ENCODE peak calls at places on chromosomes 3 and 15, in seven cellular contexts. S is H1, W is IMR-90, T is neuronal stem cell, G is mesenchymal stem cell, Z is mesendoderm, U is trophoblast cell. D is an unnamed sample.

GRCh38 chr3:198061119-198062067 is 101.4 kb downstream of the LMLN start:
- DNase-seq in T (no peak), U (no peak), S (no peak), G (no peak), Z (no peak), W (no peak), D (no peak)

GRCh38 chr3:131217296-131217741 is 164.3 kb upstream of the NUDT16 start:
- DNase-seq in S (no peak), T (no peak), G (peak), Z (no peak), U (peak), W (no peak), D (no peak)

GRCh38 chr15:23690450-23690852 is 3.3 kb upstream of the NDN start:
- DNase-seq in S (no peak), Z (peak), T (peak), G (peak), U (no peak), W (peak), D (peak)

GRCh38 chr3:105394177-105394576 is 27.5 kb downstream of the ALCAM start:
- DNase-seq in W (no peak), S (no peak), Z (peak), U (peak), G (peak), T (no peak), D (peak)

GRCh38 chr3:5078151-5078550 is 43.9 kb upstream of the ARL8B start:
- DNase-seq in G (peak), T (no peak), S (no peak), Z (no peak), U (no peak), W (peak), D (no peak)

GRCh38 chr15:43509002-43509922 is 8.1 kb upstream of the MAP1A start:
- DNase-seq in U (no peak), T (no peak), Z (peak), S (no peak), G (peak), W (no peak), D (no peak)

GRCh38 chr3:79587150-79587549 is 180.6 kb downstream of the ROBO1 start:
- DNase-seq in U (no peak), W (no peak), Z (no peak), S (no peak), G (no peak), T (no peak), D (no peak)

GRCh38 chr3:152272771-152273242 is 4.1 kb downstream of the MBNL1 start:
- DNase-seq in W (peak), G (peak), T (no peak), Z (no peak), U (peak), S (no peak), D (no peak)

GRCh38 chr3:61983479-61983878 is 389.9 kb downstream of the FEZF2 start:
- DNase-seq in S (no peak), W (peak), Z (no peak), U (peak), G (no peak), T (no peak), D (no peak)

GRCh38 chr3:61975936-61976335 is 397.4 kb downstream of the FEZF2 start:
- DNase-seq in G (no peak), U (no peak), Z (no peak), T (no peak), W (no peak), S (no peak), D (no peak)

GRCh38 chr3:61978460-61979419 is 394.6 kb downstream of the FEZF2 start:
- DNase-seq in T (no peak), G (no peak), S (no peak), U (no peak), W (no peak), Z (no peak), D (no peak)

GRCh38 chr3:61981005-61981404 is 392.3 kb downstream of the FEZF2 start:
- DNase-seq in G (no peak), T (no peak), S (no peak), W (no peak), U (no peak), Z (no peak), D (no peak)

GRCh38 chr3:61979645-61980430 is 393.5 kb downstream of the FEZF2 start:
- DNase-seq in W (no peak), U (no peak), Z (no peak), T (no peak), S (no peak), G (no peak), D (no peak)
- H3K27ac ChIP-seq in W (no peak), U (no peak), Z (no peak), T (no peak), S (no peak), G (peak), D (no peak)

GRCh38 chr15:95655089-95655488 is 675.4 kb upstream of the NR2F2 start:
- DNase-seq in Z (no peak), S (no peak), G (no peak), T (no peak), W (peak), U (no peak), D (no peak)

GRCh38 chr15:95647878-95648277 is 682.6 kb upstream of the NR2F2 start:
- DNase-seq in T (no peak), G (no peak), S (no peak), Z (no peak), W (no peak), U (no peak), D (no peak)

DNA sequence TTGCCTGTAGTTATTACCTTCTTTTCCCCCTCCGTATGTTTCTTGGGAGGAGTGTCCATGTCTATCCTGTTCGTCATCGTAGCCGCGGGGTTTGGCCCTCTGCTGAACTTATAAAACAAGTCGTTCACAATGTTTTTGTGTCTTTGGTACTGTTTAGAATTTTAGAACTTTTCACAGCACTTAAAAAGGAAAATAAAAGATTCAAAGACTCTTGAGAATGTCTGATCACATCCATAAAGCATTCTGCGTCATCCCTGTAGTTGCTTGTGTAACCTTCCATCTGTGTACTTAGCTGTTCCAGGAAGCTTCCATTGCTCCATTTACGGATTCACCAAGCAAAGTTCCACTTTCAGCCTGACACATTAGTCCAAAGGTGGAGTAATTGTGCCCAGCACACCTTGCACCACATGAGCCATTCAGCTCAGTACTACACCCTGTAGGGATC is 677.1 kb upstream of the NR2F2 start:
- DNase-seq in G (no peak), T (no peak), Z (no peak), W (no peak), U (peak), S (no peak), D (no peak)
- H2BK5ac ChIP-seq in G (no peak), T (no peak), Z (no peak), W (no peak), U (no peak), S (no peak), D (no peak)

DNA sequence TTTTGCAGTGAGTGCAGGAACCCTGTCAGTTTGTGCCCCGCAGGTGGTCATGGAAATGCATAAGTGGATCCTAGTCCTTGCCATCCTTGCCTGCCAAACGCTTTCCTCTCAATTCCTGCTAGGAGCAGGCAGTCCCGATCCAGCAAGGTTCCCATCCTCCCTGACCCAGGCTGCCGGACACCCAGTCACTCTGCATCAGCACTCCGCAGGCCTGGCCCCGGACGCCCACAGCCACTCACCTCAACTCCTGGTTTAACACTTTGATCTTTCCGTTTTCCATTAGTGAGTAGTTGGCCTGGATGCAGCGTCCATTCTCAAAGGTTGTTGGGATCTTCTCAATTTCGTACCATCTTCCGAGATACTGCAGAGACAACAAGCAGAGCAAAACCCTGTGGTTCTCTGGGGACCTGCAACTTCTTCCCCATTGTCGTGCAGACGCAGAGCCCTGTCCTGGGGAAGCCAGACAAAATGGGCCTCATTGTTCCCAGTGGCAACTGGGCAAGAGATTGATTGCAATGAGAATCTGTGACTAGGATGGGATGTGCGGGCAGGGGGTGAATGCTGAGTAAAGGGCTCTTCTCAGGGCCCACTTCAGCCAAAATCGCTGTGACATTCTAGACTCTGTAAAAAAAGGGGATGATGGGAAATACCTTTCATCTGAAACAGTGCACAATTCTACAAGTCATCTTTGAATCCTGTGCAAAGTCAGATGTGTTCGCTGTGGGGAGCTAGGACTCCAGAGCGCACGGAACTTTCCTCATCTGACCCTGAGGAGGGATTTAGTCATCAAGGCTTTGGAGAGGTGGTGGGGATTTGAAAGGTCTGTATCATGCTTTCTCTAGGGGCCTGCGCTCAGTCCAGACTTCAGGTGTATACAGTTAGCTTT is 9.9 kb downstream of the APOD start:
- DNase-seq in G (no peak), S (no peak), Z (no peak), U (no peak), W (no peak), T (no peak), D (no peak)
- H3K27ac ChIP-seq in G (no peak), S (no peak), Z (no peak), U (no peak), W (no peak), T (no peak), D (no peak)

GRCh38 chr3:114089675-114090074 is 33.1 kb downstream of the QTRT2 start:
- DNase-seq in T (no peak), U (no peak), G (no peak), W (no peak), Z (no peak), S (no peak), D (no peak)
- H2BK5ac ChIP-seq in T (no peak), U (no peak), G (no peak), W (no peak), Z (no peak), S (no peak), D (no peak)

GRCh38 chr3:13840456-13840855 is 39.4 kb downstream of the WNT7A start:
- DNase-seq in Z (no peak), S (no peak), T (no peak), G (no peak), U (no peak), W (no peak), D (no peak)
- H3K27ac ChIP-seq in Z (no peak), S (no peak), T (no peak), G (no peak), U (no peak), W (no peak), D (no peak)

GRCh38 chr3:69165744-69166143 is 43.3 kb upstream of the LMOD3 start:
- DNase-seq in Z (no peak), U (no peak), W (no peak), G (no peak), S (no peak), T (no peak), D (no peak)
- H2BK5ac ChIP-seq in Z (no peak), U (no peak), W (no peak), G (no peak), S (no peak), T (no peak), D (no peak)

D was measured in H9.